ENCODE peak calls at places on chromosome 14, in four cellular contexts. V is right lobe of liver, S is A549, J is stomach. M is an unnamed sample.

GRCh38 chr14:105499256-105500035 is 8.4 kb downstream of the TEDC1 start:
- DNase-seq in J (no peak), V (peak), S (no peak), M (no peak)

GRCh38 chr14:50531595-50532501 is 521 bp downstream of the MAP4K5 start:
- DNase-seq in V (peak), S (peak), J (peak), M (peak)

GRCh38 chr14:51845811-51846210 is 14.6 kb upstream of the GNG2 start:
- DNase-seq in J (no peak), S (no peak), V (no peak), M (no peak)

GRCh38 chr14:67410313-67410712 is 1.7 kb downstream of the PLEK2 start:
- DNase-seq in J (peak), V (peak), S (no peak), M (no peak)

GRCh38 chr14:91249841-91250616 is 5.5 kb upstream of the GPR68 start:
- DNase-seq in S (peak), V (no peak), J (no peak), M (no peak)

GRCh38 chr14:76876076-76876475 is 49.9 kb downstream of the LRRC74A start:
- DNase-seq in V (no peak), S (peak), J (peak), M (no peak)

GRCh38 chr14:68733086-68733621 is 59.7 kb downstream of the ZFP36L1 start:
- DNase-seq in S (no peak), V (no peak), J (no peak), M (no peak)

GRCh38 chr14:80419339-80419738 is 208.0 kb upstream of the DIO2 start:
- DNase-seq in J (peak), S (no peak), V (no peak), M (no peak)

GRCh38 chr14:97458302-97459137 is 661.3 kb downstream of the VRK1 start:
- DNase-seq in J (peak), S (no peak), V (peak), M (no peak)

GRCh38 chr14:68104518-68104917 is 284.9 kb downstream of the RAD51B start:
- DNase-seq in J (no peak), S (peak), V (no peak), M (no peak)

GRCh38 chr14:77979666-77980351 is 179.9 kb downstream of the ADCK1 start:
- DNase-seq in J (no peak), V (no peak), S (peak), M (no peak)

GRCh38 chr14:75982724-75983358 is 1.0 kb upstream of the TGFB3 start:
- DNase-seq in J (no peak), V (peak), S (peak), M (no peak)

GRCh38 chr14:53957739-53958138 is 1.1 kb upstream of the BMP4 start:
- DNase-seq in V (no peak), J (no peak), S (no peak), M (no peak)

GRCh38 chr14:53954551-53955233 is 1.9 kb downstream of the BMP4 start:
- DNase-seq in V (no peak), S (peak), J (no peak), M (no peak)

GRCh38 chr14:53955671-53956426 is 776 bp downstream of the BMP4 start:
- DNase-seq in J (peak), S (peak), V (peak), M (no peak)

GRCh38 chr14:53955234-53955556 is 1.4 kb downstream of the BMP4 start:
- DNase-seq in V (no peak), S (no peak), J (no peak), M (no peak)

GRCh38 chr14:53956427-53957201 is at the start of gene BMP4:
- DNase-seq in S (peak), V (peak), J (peak), M (peak)
- H3K27ac ChIP-seq in S (peak), V (no peak), J (peak), M (peak)

GRCh38 chr14:36510874-36511273 is 9.2 kb downstream of the NKX2-1 start:
- DNase-seq in J (no peak), S (no peak), V (no peak), M (no peak)

GRCh38 chr14:36508418-36509051 is 11.5 kb downstream of the NKX2-1 start:
- DNase-seq in V (no peak), S (no peak), J (no peak), M (no peak)

GRCh38 chr14:36507847-36508417 is 12.1 kb downstream of the NKX2-1 start:
- DNase-seq in V (no peak), J (no peak), S (no peak), M (no peak)

GRCh38 chr14:36510078-36510799 is 9.8 kb downstream of the NKX2-1 start:
- DNase-seq in S (no peak), J (no peak), V (no peak), M (no peak)

DNA sequence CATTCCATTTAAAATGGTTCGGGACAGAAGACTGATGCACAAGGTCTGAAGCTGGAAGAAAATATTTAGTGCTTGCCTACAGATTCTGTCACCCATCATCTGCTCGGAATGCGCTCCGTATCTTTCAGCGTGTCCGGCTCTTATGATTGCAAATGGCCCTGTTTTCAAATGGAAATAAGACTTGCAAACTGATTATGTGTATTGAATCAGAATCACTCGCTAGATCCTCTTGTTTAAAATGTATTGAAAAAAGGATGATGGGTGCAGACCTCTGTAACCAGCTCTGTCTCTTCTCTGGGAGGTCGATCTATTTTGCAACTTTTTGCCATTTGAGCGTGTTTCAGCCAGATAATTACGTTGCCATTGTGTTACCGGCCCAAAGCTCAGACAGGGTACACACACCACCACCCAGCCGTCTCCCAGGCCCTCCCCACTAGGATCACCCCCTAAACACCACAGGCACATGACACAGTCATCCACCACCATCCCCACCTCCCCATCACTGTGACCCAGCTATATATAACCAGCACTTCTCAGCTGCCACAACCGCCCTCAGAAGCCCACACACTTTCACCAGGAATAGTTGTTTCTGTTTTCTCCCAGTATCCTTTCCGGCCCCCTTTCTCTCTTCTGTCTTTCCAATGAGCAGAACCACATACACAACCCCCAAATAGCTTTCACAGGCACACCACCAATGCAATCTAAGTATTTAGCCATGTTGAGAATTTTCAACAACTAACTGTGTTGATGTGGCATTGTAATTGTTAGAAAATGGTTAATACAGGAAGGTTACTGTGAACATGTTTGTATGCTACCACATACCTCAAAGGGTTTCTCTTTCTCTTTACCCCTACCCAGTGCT is 10.7 kb downstream of the NKX2-1 start:
- DNase-seq in J (no peak), S (no peak), V (no peak), M (no peak)
- H3K4me3 ChIP-seq in J (no peak), S (no peak), V (no peak), M (no peak)

DNA sequence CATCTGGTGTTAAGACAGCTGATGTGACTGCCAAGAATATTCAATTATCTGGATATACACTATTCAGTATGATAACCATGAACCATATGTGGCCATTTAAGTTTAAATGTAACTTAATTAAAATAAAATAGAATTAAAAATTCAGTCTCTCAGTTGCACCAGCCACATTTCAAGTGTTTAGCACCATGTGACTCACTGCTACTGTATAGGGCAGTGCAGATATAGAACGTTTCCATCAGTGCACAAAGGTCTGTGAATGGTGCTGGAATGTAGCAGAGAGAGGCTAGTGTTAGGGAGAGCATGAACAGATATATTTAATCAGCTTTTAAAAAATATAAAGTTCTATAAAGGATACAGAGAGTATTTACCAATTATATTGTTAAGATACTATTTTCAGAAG is 28.7 kb downstream of the ARID4A start:
- DNase-seq in V (no peak), J (no peak), S (no peak), M (no peak)
- H3K27ac ChIP-seq in V (no peak), J (no peak), S (no peak), M (no peak)

GRCh38 chr14:36319899-36320209 is 583 bp downstream of the MBIP start:
- DNase-seq in S (no peak), V (no peak), J (no peak), M (no peak)
- H3K4me3 ChIP-seq in S (peak), V (peak), J (peak), M (peak)

M was measured in thoracic aorta.